ENCODE peak calls at places on chromosomes 5 and 9, in nine cellular contexts. One of them, this sample, is unnamed.
A peak's percentile ranks its signal among the peaks of the same experiment; 100 is the strongest.

GRCh38 chr5:124102491-124102890 is 590.5 kb downstream of the CSNK1G3 start:
- DNase-seq in H9: no peak
- DNase-seq in cardiac muscle cell: no peak
- DNase-seq in lower lobe of right lung: no peak
- DNase-seq in neural progenitor cell: no peak
- DNase-seq in tibial artery: no peak
- DNase-seq in IMR-90: peak; percentile 10
- DNase-seq in dorsolateral prefrontal cortex: no peak
- DNase-seq in RWPE2: no peak
- DNase-seq in this sample: no peak

GRCh38 chr5:50724-51499 is 41.1 kb upstream of the PLEKHG4B start:
- DNase-seq in H9: peak; percentile 39
- DNase-seq in cardiac muscle cell: no peak
- DNase-seq in lower lobe of right lung: no peak
- DNase-seq in neural progenitor cell: peak; percentile 46
- DNase-seq in tibial artery: no peak
- DNase-seq in IMR-90: no peak
- DNase-seq in dorsolateral prefrontal cortex: no peak
- DNase-seq in RWPE2: peak; percentile 66
- DNase-seq in this sample: no peak

GRCh38 chr5:1270426-1270825 is 24.4 kb downstream of the TERT start:
- DNase-seq in H9: no peak
- DNase-seq in cardiac muscle cell: no peak
- DNase-seq in lower lobe of right lung: no peak
- DNase-seq in neural progenitor cell: no peak
- DNase-seq in tibial artery: no peak
- DNase-seq in IMR-90: no peak
- DNase-seq in dorsolateral prefrontal cortex: no peak
- DNase-seq in RWPE2: no peak
- DNase-seq in this sample: no peak

GRCh38 chr9:133956520-133957076 is 35.5 kb downstream of the VAV2 start:
- DNase-seq in H9: peak; percentile 69
- DNase-seq in cardiac muscle cell: no peak
- DNase-seq in lower lobe of right lung: peak; percentile 55
- DNase-seq in neural progenitor cell: peak; percentile 37
- DNase-seq in tibial artery: no peak
- DNase-seq in IMR-90: peak; percentile 37
- DNase-seq in dorsolateral prefrontal cortex: no peak
- DNase-seq in RWPE2: no peak
- DNase-seq in this sample: no peak

GRCh38 chr5:113378960-113379541 is 55.7 kb downstream of the TSSK1B start:
- DNase-seq in H9: peak; percentile 71
- DNase-seq in cardiac muscle cell: peak; percentile 71
- DNase-seq in lower lobe of right lung: no peak
- DNase-seq in neural progenitor cell: peak; percentile 72
- DNase-seq in tibial artery: peak; percentile 34
- DNase-seq in IMR-90: peak; percentile 62
- DNase-seq in dorsolateral prefrontal cortex: peak; percentile 56
- DNase-seq in RWPE2: no peak
- DNase-seq in this sample: peak; percentile 35

GRCh38 chr5:163534476-163535172 is 29.2 kb downstream of the MAT2B start:
- DNase-seq in H9: peak; percentile 65
- DNase-seq in cardiac muscle cell: no peak
- DNase-seq in lower lobe of right lung: no peak
- DNase-seq in neural progenitor cell: no peak
- DNase-seq in tibial artery: no peak
- DNase-seq in IMR-90: no peak
- DNase-seq in dorsolateral prefrontal cortex: no peak
- DNase-seq in RWPE2: no peak
- DNase-seq in this sample: no peak

GRCh38 chr5:134463176-134463720 is 51.6 kb upstream of the CDKN2AIPNL start:
- DNase-seq in H9: no peak
- DNase-seq in cardiac muscle cell: no peak
- DNase-seq in lower lobe of right lung: no peak
- DNase-seq in neural progenitor cell: no peak
- DNase-seq in tibial artery: no peak
- DNase-seq in IMR-90: no peak
- DNase-seq in dorsolateral prefrontal cortex: no peak
- DNase-seq in RWPE2: peak; percentile 28
- DNase-seq in this sample: no peak

GRCh38 chr5:371811-372555 is 50.5 kb downstream of the AHRR start:
- DNase-seq in H9: peak; percentile 23
- DNase-seq in cardiac muscle cell: no peak
- DNase-seq in lower lobe of right lung: peak; percentile 26
- DNase-seq in neural progenitor cell: no peak
- DNase-seq in tibial artery: no peak
- DNase-seq in IMR-90: no peak
- DNase-seq in dorsolateral prefrontal cortex: peak; percentile 31
- DNase-seq in RWPE2: peak; percentile 61
- DNase-seq in this sample: no peak

GRCh38 chr5:132396589-132397001 is 27.1 kb downstream of the SLC22A5 start:
- DNase-seq in H9: no peak
- DNase-seq in cardiac muscle cell: no peak
- DNase-seq in lower lobe of right lung: no peak
- DNase-seq in neural progenitor cell: no peak
- DNase-seq in tibial artery: no peak
- DNase-seq in IMR-90: no peak
- DNase-seq in dorsolateral prefrontal cortex: no peak
- DNase-seq in RWPE2: no peak
- DNase-seq in this sample: no peak

GRCh38 chr9:37425298-37425752 is 2.8 kb downstream of the GRHPR start:
- DNase-seq in H9: no peak
- DNase-seq in cardiac muscle cell: no peak
- DNase-seq in lower lobe of right lung: no peak
- DNase-seq in neural progenitor cell: no peak
- DNase-seq in tibial artery: no peak
- DNase-seq in IMR-90: no peak
- DNase-seq in dorsolateral prefrontal cortex: no peak
- DNase-seq in RWPE2: no peak
- DNase-seq in this sample: no peak

GRCh38 chr9:32625320-32625719 is 10.1 kb downstream of the TAF1L start:
- DNase-seq in H9: no peak
- DNase-seq in cardiac muscle cell: no peak
- DNase-seq in lower lobe of right lung: no peak
- DNase-seq in neural progenitor cell: no peak
- DNase-seq in tibial artery: no peak
- DNase-seq in IMR-90: no peak
- DNase-seq in dorsolateral prefrontal cortex: no peak
- DNase-seq in RWPE2: no peak
- DNase-seq in this sample: no peak

GRCh38 chr9:97748525-97748924 is 51.4 kb upstream of the XPA start:
- DNase-seq in H9: no peak
- DNase-seq in cardiac muscle cell: no peak
- DNase-seq in lower lobe of right lung: no peak
- DNase-seq in neural progenitor cell: no peak
- DNase-seq in tibial artery: no peak
- DNase-seq in IMR-90: no peak
- DNase-seq in dorsolateral prefrontal cortex: no peak
- DNase-seq in RWPE2: no peak
- DNase-seq in this sample: no peak

GRCh38 chr9:6549106-6549505 is 96.4 kb downstream of the GLDC start:
- DNase-seq in H9: no peak
- DNase-seq in cardiac muscle cell: no peak
- DNase-seq in lower lobe of right lung: no peak
- DNase-seq in neural progenitor cell: peak; percentile 36
- DNase-seq in tibial artery: no peak
- DNase-seq in IMR-90: no peak
- DNase-seq in dorsolateral prefrontal cortex: no peak
- DNase-seq in RWPE2: no peak
- DNase-seq in this sample: no peak

GRCh38 chr9:120890415-120891254 is 13.6 kb upstream of the PHF19 start:
- DNase-seq in H9: no peak
- DNase-seq in cardiac muscle cell: no peak
- DNase-seq in lower lobe of right lung: no peak
- DNase-seq in neural progenitor cell: no peak
- DNase-seq in tibial artery: peak; percentile 57
- DNase-seq in IMR-90: no peak
- DNase-seq in dorsolateral prefrontal cortex: no peak
- DNase-seq in RWPE2: no peak
- DNase-seq in this sample: no peak

GRCh38 chr5:133393776-133394476 is 218.4 kb downstream of the FSTL4 start:
- DNase-seq in H9: peak; percentile 10
- DNase-seq in cardiac muscle cell: no peak
- DNase-seq in lower lobe of right lung: no peak
- DNase-seq in neural progenitor cell: no peak
- DNase-seq in tibial artery: no peak
- DNase-seq in IMR-90: no peak
- DNase-seq in dorsolateral prefrontal cortex: no peak
- DNase-seq in RWPE2: no peak
- DNase-seq in this sample: no peak

GRCh38 chr5:36389245-36389644 is 87.5 kb upstream of the RANBP3L start:
- DNase-seq in H9: no peak
- DNase-seq in cardiac muscle cell: no peak
- DNase-seq in lower lobe of right lung: no peak
- DNase-seq in neural progenitor cell: no peak
- DNase-seq in tibial artery: peak; percentile 56
- DNase-seq in IMR-90: no peak
- DNase-seq in dorsolateral prefrontal cortex: no peak
- DNase-seq in RWPE2: no peak
- DNase-seq in this sample: peak; percentile 58

GRCh38 chr5:168654225-168654624 is 75.1 kb upstream of the PANK3 start:
- DNase-seq in H9: no peak
- DNase-seq in cardiac muscle cell: no peak
- DNase-seq in lower lobe of right lung: no peak
- DNase-seq in neural progenitor cell: peak; percentile 86
- DNase-seq in tibial artery: peak; percentile 44
- DNase-seq in IMR-90: peak; percentile 7
- DNase-seq in dorsolateral prefrontal cortex: no peak
- DNase-seq in RWPE2: no peak
- DNase-seq in this sample: no peak

GRCh38 chr5:168652516-168652915 is 73.3 kb upstream of the PANK3 start:
- DNase-seq in H9: no peak
- DNase-seq in cardiac muscle cell: no peak
- DNase-seq in lower lobe of right lung: no peak
- DNase-seq in neural progenitor cell: no peak
- DNase-seq in tibial artery: no peak
- DNase-seq in IMR-90: no peak
- DNase-seq in dorsolateral prefrontal cortex: no peak
- DNase-seq in RWPE2: no peak
- DNase-seq in this sample: no peak

GRCh38 chr5:168655316-168655715 is 76.1 kb upstream of the PANK3 start:
- DNase-seq in H9: no peak
- DNase-seq in cardiac muscle cell: no peak
- DNase-seq in lower lobe of right lung: no peak
- DNase-seq in neural progenitor cell: no peak
- DNase-seq in tibial artery: no peak
- DNase-seq in IMR-90: no peak
- DNase-seq in dorsolateral prefrontal cortex: no peak
- DNase-seq in RWPE2: no peak
- DNase-seq in this sample: no peak

GRCh38 chr5:168651654-168652053 is 72.5 kb upstream of the PANK3 start:
- DNase-seq in H9: no peak
- DNase-seq in cardiac muscle cell: no peak
- DNase-seq in lower lobe of right lung: no peak
- DNase-seq in neural progenitor cell: no peak
- DNase-seq in tibial artery: no peak
- DNase-seq in IMR-90: peak; percentile 50
- DNase-seq in dorsolateral prefrontal cortex: no peak
- DNase-seq in RWPE2: no peak
- DNase-seq in this sample: no peak

DNA sequence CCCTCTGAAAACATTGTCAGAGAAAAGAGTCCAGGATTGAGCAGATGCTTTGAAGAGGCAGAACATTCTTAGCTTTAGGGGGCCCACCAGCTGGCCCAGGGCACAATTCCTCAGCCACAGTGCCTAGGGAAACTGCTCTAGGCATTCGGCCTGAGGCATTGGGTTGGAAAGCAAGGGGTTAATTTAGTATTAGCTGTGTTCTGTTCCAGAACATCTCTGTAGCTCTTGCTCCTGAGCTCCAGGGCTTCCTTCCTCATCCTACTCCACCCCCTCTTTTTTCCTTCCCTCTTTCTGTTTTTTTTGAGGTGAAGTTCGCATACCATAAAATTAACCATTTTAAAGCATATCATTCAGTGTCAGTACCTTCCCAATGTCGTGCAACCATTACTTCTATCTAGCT is 74.4 kb upstream of the PANK3 start:
- DNase-seq in H9: no peak
- DNase-seq in cardiac muscle cell: no peak
- DNase-seq in lower lobe of right lung: no peak
- DNase-seq in neural progenitor cell: peak; percentile 22
- DNase-seq in tibial artery: no peak
- DNase-seq in IMR-90: no peak
- DNase-seq in dorsolateral prefrontal cortex: no peak
- DNase-seq in RWPE2: no peak
- DNase-seq in this sample: no peak
- H3K27ac ChIP-seq in H9: no peak overlapping the region
- H3K27ac ChIP-seq in cardiac muscle cell: no peak overlapping the region
- H3K27ac ChIP-seq in lower lobe of right lung: no peak overlapping the region
- H3K27ac ChIP-seq in neural progenitor cell: no peak overlapping the region
- H3K27ac ChIP-seq in tibial artery: no peak overlapping the region
- H3K27ac ChIP-seq in IMR-90: no peak overlapping the region
- H3K27ac ChIP-seq in dorsolateral prefrontal cortex: no peak overlapping the region
- H3K27ac ChIP-seq in RWPE2: no peak overlapping the region
- H3K27ac ChIP-seq in this sample: no peak overlapping the region

GRCh38 chr9:129567842-129568559 is 52.9 kb downstream of the C9orf50 start:
- DNase-seq in H9: peak; percentile 86
- DNase-seq in cardiac muscle cell: peak; percentile 74
- DNase-seq in lower lobe of right lung: no peak
- DNase-seq in neural progenitor cell: peak; percentile 42
- DNase-seq in tibial artery: peak; percentile 48
- DNase-seq in IMR-90: peak; percentile 70
- DNase-seq in dorsolateral prefrontal cortex: peak; percentile 63
- DNase-seq in RWPE2: no peak
- DNase-seq in this sample: no peak
- H3K27ac ChIP-seq in H9: no peak overlapping the region
- H3K27ac ChIP-seq in cardiac muscle cell: peak overlapping the region; percentile 58
- H3K27ac ChIP-seq in lower lobe of right lung: peak overlapping the region; percentile 62
- H3K27ac ChIP-seq in neural progenitor cell: no peak overlapping the region
- H3K27ac ChIP-seq in tibial artery: peak overlapping the region; percentile 91
- H3K27ac ChIP-seq in IMR-90: peak overlapping the region; percentile 26
- H3K27ac ChIP-seq in dorsolateral prefrontal cortex: peak overlapping the region; percentile 92
- H3K27ac ChIP-seq in RWPE2: no peak overlapping the region
- H3K27ac ChIP-seq in this sample: no peak overlapping the region

GRCh38 chr9:125549465-125550215 is 157.4 kb downstream of the MAPKAP1 start:
- DNase-seq in H9: no peak
- DNase-seq in cardiac muscle cell: no peak
- DNase-seq in lower lobe of right lung: no peak
- DNase-seq in neural progenitor cell: no peak
- DNase-seq in tibial artery: peak; percentile 66
- DNase-seq in IMR-90: no peak
- DNase-seq in dorsolateral prefrontal cortex: no peak
- DNase-seq in RWPE2: no peak
- DNase-seq in this sample: no peak
- H3K27ac ChIP-seq in H9: no peak overlapping the region
- H3K27ac ChIP-seq in cardiac muscle cell: peak overlapping the region; percentile 91
- H3K27ac ChIP-seq in lower lobe of right lung: peak overlapping the region; percentile 38
- H3K27ac ChIP-seq in neural progenitor cell: no peak overlapping the region
- H3K27ac ChIP-seq in tibial artery: peak overlapping the region; percentile 71
- H3K27ac ChIP-seq in IMR-90: no peak overlapping the region
- H3K27ac ChIP-seq in dorsolateral prefrontal cortex: no peak overlapping the region
- H3K27ac ChIP-seq in RWPE2: no peak overlapping the region
- H3K27ac ChIP-seq in this sample: no peak overlapping the region

DNA sequence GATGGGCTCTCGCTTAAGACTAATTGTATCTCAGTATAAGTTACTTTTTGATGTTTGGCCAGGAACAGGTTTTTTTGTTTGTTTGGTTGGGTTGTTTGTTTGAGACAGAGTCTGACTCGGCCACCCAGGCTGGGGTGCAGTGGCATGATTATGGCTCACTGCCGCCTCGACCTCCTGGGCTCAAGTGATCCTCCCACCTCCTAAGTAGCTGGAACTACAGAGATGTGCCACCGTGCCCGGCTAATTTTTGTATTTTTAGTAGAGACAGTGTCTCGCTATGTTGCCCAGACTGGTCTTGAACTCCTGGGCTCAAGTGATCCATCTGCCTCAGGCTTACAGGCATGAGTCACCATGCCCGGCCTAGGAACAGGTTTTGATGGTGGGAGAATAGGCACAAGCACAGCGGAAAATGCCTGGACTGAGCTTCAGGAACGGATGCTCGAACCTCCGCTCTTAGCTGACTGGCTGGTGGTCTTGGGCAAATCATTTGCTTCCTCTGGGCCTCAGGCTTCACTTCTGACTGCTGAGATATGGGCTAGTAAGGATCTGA is 11.4 kb upstream of the SYNPO start:
- DNase-seq in H9: no peak
- DNase-seq in cardiac muscle cell: no peak
- DNase-seq in lower lobe of right lung: no peak
- DNase-seq in neural progenitor cell: no peak
- DNase-seq in tibial artery: no peak
- DNase-seq in IMR-90: no peak
- DNase-seq in dorsolateral prefrontal cortex: no peak
- DNase-seq in RWPE2: no peak
- DNase-seq in this sample: no peak
- H3K27ac ChIP-seq in H9: no peak overlapping the region
- H3K27ac ChIP-seq in cardiac muscle cell: no peak overlapping the region
- H3K27ac ChIP-seq in lower lobe of right lung: peak overlapping the region; percentile 0
- H3K27ac ChIP-seq in neural progenitor cell: no peak overlapping the region
- H3K27ac ChIP-seq in tibial artery: peak overlapping the region; percentile 99
- H3K27ac ChIP-seq in IMR-90: no peak overlapping the region
- H3K27ac ChIP-seq in dorsolateral prefrontal cortex: peak overlapping the region; percentile 55
- H3K27ac ChIP-seq in RWPE2: no peak overlapping the region
- H3K27ac ChIP-seq in this sample: no peak overlapping the region

This sample was measured in SK-N-MC.